ENCODE peak calls at places on chromosomes 3 and 15, in eight cellular contexts. J is CD8-positive, alpha-beta T cell; L is tibial artery; U is thyroid gland; V is fibroblast of lung; K is Peyer's patch; I is CD8-positive, alpha-beta memory T cell; E is SJSA1. N is an unnamed sample. For H3K36me3 and H3K27me3, the result is how much of the 10 kb centered on the place peaks cover.

GRCh38 chr3:108755686-108756085 is 1.5 kb downstream of the RETNLB start:
- DNase-seq in L (no peak), U (no peak), E (no peak), I (no peak), J (no peak), K (no peak), V (no peak), N (no peak)

GRCh38 chr15:52858388-52859176 is 68.4 kb upstream of the ONECUT1 start:
- DNase-seq in U (no peak), J (no peak), L (no peak), V (no peak), I (no peak), K (no peak), E (no peak), N (no peak)

GRCh38 chr15:101042320-101042719 is 123.2 kb downstream of the LRRK1 start:
- DNase-seq in J (no peak), E (no peak), K (peak), V (no peak), I (no peak), U (no peak), L (peak), N (peak)

GRCh38 chr3:52176951-52177700 is 20.8 kb upstream of the ALAS1 start:
- DNase-seq in V (no peak), J (no peak), I (no peak), K (no peak), L (no peak), U (peak), E (no peak), N (no peak)

GRCh38 chr3:183554377-183554776 is 1.1 kb downstream of the KLHL6 start:
- DNase-seq in L (no peak), V (no peak), E (no peak), K (peak), I (no peak), U (no peak), J (no peak), N (peak)

GRCh38 chr15:60396964-60397771 is 618 bp downstream of the ANXA2 start:
- DNase-seq in V (peak), K (peak), I (peak), E (peak), U (peak), L (peak), J (peak), N (peak)

GRCh38 chr3:126676919-126677705 is 22.2 kb upstream of the TXNRD3 start:
- DNase-seq in U (no peak), V (peak), E (no peak), I (no peak), J (no peak), L (no peak), K (no peak), N (no peak)

GRCh38 chr3:131397889-131398288 is 16.3 kb downstream of the NUDT16 start:
- DNase-seq in L (no peak), U (no peak), K (no peak), E (no peak), J (no peak), V (no peak), I (no peak), N (no peak)

GRCh38 chr15:50377867-50378751 is 23.1 kb upstream of the GABPB1 start:
- DNase-seq in L (no peak), E (no peak), I (no peak), U (peak), K (no peak), J (no peak), V (no peak), N (no peak)

GRCh38 chr15:65460948-65461347 is 38.2 kb upstream of the IGDCC4 start:
- DNase-seq in E (no peak), L (no peak), I (no peak), K (no peak), V (peak), J (no peak), U (no peak), N (no peak)

GRCh38 chr15:101242999-101243336 is 8.9 kb downstream of the CHSY1 start:
- DNase-seq in V (peak), I (no peak), J (no peak), U (peak), E (peak), L (no peak), K (no peak), N (no peak)

GRCh38 chr15:39426552-39427532 is 154.0 kb upstream of the THBS1 start:
- DNase-seq in U (no peak), I (peak), E (peak), V (peak), J (peak), K (peak), L (peak), N (peak)

GRCh38 chr3:40989141-40990061 is 209.9 kb upstream of the CTNNB1 start:
- DNase-seq in U (no peak), E (no peak), L (no peak), V (no peak), K (no peak), J (no peak), I (no peak), N (no peak)

GRCh38 chr15:100849021-100849831 is 30.4 kb upstream of the ALDH1A3 start:
- DNase-seq in K (peak), U (peak), L (no peak), E (peak), J (peak), I (peak), V (peak), N (peak)

GRCh38 chr15:39595621-39596221 is 14.8 kb downstream of the THBS1 start:
- DNase-seq in I (no peak), K (no peak), E (peak), V (peak), J (no peak), L (no peak), U (no peak), N (no peak)

GRCh38 chr15:52912172-52912571 is 122.0 kb upstream of the ONECUT1 start:
- DNase-seq in V (no peak), E (no peak), U (no peak), K (no peak), J (no peak), L (no peak), I (no peak), N (no peak)

GRCh38 chr3:129934234-129935123 is 40.0 kb upstream of the TRH start:
- DNase-seq in K (peak), V (no peak), E (peak), J (peak), U (peak), L (no peak), I (peak), N (peak)

GRCh38 chr15:44550734-44551133 is 13.8 kb downstream of the EIF3J start:
- DNase-seq in L (no peak), V (no peak), I (no peak), U (no peak), J (no peak), K (peak), E (no peak), N (no peak)

GRCh38 chr15:81235781-81236507 is 39.3 kb downstream of the IL16 start:
- DNase-seq in I (no peak), U (no peak), J (no peak), K (no peak), V (peak), L (no peak), E (peak), N (no peak)

GRCh38 chr15:59594493-59594942 is 17.1 kb upstream of the GCNT3 start:
- DNase-seq in V (peak), E (no peak), L (no peak), I (no peak), K (peak), J (no peak), U (peak), N (peak)

GRCh38 chr3:194099215-194099614 is 36.7 kb upstream of the HES1 start:
- DNase-seq in K (no peak), V (no peak), L (no peak), I (no peak), J (no peak), E (no peak), U (no peak), N (no peak)

GRCh38 chr15:38072507-38073277 is 138.3 kb downstream of the TMCO5A start:
- DNase-seq in J (no peak), K (peak), I (no peak), V (peak), E (peak), U (peak), L (peak), N (peak)

GRCh38 chr3:112119686-112120484 is 13.2 kb downstream of the GCSAM start:
- DNase-seq in V (no peak), L (no peak), U (no peak), K (no peak), J (no peak), I (no peak), E (no peak), N (no peak)

GRCh38 chr3:58528629-58529028 is 8.4 kb downstream of the ACOX2 start:
- DNase-seq in J (no peak), L (no peak), U (peak), K (no peak), I (no peak), V (peak), E (no peak), N (peak)

GRCh38 chr15:47027322-47027946 is 689.9 kb upstream of the SEMA6D start:
- DNase-seq in E (no peak), L (no peak), U (no peak), J (no peak), V (no peak), I (no peak), K (no peak), N (no peak)

GRCh38 chr15:78438595-78439285 is 724 bp downstream of the IREB2 start:
- DNase-seq in U (peak), V (peak), K (no peak), I (no peak), J (peak), E (peak), L (no peak), N (peak)

GRCh38 chr15:96247631-96248305 is 82.7 kb upstream of the NR2F2 start:
- DNase-seq in K (no peak), E (peak), I (no peak), U (no peak), V (peak), L (no peak), J (no peak), N (no peak)

GRCh38 chr3:59052803-59053411 is 3.1 kb upstream of the CFAP20DC start:
- DNase-seq in I (no peak), J (no peak), K (no peak), U (no peak), E (peak), V (peak), L (no peak), N (peak)

GRCh38 chr3:37054370-37054769 is 61.1 kb downstream of the MLH1 start:
- DNase-seq in I (no peak), K (no peak), E (peak), V (peak), L (no peak), J (no peak), U (no peak), N (no peak)
- H3K36me3 ChIP-seq in I (under half), K (half or more), E (half or more), V (under half), L (under half), J (under half), U (under half), N (under half)

DNA sequence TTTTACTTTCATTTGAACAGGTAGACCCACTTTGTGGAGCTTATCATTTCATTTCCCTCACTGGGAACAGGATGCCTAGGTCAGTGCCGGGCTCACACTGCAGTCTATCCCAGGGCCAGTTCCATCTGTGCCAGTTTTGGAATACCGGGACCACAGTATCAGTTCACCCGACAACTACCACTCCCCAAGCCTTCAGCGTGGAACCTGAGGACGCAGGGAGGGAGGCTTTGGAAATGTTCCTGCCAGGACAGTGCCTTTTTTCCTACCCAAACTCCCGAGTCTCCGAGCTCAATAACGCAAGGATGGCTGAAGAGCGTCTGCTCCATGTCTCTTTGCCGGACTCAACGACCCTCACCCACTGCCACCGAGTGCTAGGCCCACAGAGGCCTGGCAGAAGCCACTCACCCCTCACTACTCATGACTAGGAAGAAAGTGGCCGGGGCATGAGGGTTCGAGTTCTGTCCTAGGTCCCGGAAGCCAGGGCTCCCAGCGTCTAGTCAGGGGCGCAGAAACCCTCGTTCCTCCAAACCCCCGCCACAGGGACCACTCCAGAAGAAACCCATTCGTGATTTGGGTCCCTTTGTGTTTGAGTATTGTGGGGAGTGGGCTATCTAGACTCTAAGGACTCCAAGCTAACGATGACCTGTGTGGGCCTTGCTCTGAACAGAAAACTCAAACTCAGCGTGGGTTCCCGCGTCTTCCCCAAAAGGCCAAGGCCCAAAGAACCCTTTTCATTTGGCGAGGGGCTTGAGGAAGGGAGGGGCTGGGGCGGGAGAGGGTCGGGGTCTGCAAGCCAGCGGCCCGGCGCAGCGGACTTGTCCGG is 11.4 kb downstream of the ZIC1 start:
- DNase-seq in I (no peak), L (no peak), E (no peak), K (no peak), V (no peak), U (no peak), J (no peak), N (no peak)
- H3K27me3 ChIP-seq in I (under half), L (under half), E (under half), K (half or more), V (half or more), U (half or more), J (under half), N (half or more)

GRCh38 chr3:46996689-46997452 is 17.4 kb downstream of the NBEAL2 start:
- DNase-seq in E (no peak), V (no peak), I (no peak), L (no peak), K (no peak), U (no peak), J (no peak), N (peak)
- H3K36me3 ChIP-seq in E (under half), V (under half), I (under half), L (under half), K (half or more), U (under half), J (under half), N (under half)

GRCh38 chr3:50503504-50503903 is at the start of gene CACNA2D2:
- DNase-seq in J (peak), E (no peak), U (peak), V (peak), I (peak), K (peak), L (peak), N (peak)
- H3K27me3 ChIP-seq in J (under half), E (under half), U (under half), V (under half), I (under half), K (under half), L (under half), N (under half)

GRCh38 chr15:22939652-22940061 is 40.5 kb downstream of the CYFIP1 start:
- DNase-seq in V (no peak), U (no peak), J (no peak), K (no peak), L (peak), I (no peak), E (no peak), N (peak)
- H3K36me3 ChIP-seq in V (under half), U (under half), J (under half), K (half or more), L (half or more), I (under half), E (under half), N (under half)

N was measured in body of pancreas.